ENCODE peak calls at places on chromosomes 11 and 22, in five cellular contexts. One of them, this sample, is unnamed.

GRCh38 chr11:47786373-47786772 is 19.2 kb upstream of the FNBP4 start:
- DNase-seq in MM.1S: no peak
- DNase-seq in GM23248: peak
- DNase-seq in HCT116: no peak
- DNase-seq in SK-N-SH: peak
- DNase-seq in this sample: no peak

GRCh38 chr11:128924109-128924508 is 18.6 kb downstream of the TP53AIP1 start:
- DNase-seq in MM.1S: no peak
- DNase-seq in GM23248: no peak
- DNase-seq in HCT116: no peak
- DNase-seq in SK-N-SH: no peak
- DNase-seq in this sample: no peak

GRCh38 chr11:121067453-121067852 is 33.6 kb upstream of the TECTA start:
- DNase-seq in MM.1S: no peak
- DNase-seq in GM23248: no peak
- DNase-seq in HCT116: no peak
- DNase-seq in SK-N-SH: no peak
- DNase-seq in this sample: no peak

GRCh38 chr22:46528121-46528610 is 9.3 kb downstream of the CELSR1 start:
- DNase-seq in MM.1S: no peak
- DNase-seq in GM23248: no peak
- DNase-seq in HCT116: peak
- DNase-seq in SK-N-SH: no peak
- DNase-seq in this sample: no peak

GRCh38 chr11:116558504-116559252 is 214.1 kb downstream of the BUD13 start:
- DNase-seq in MM.1S: no peak
- DNase-seq in GM23248: peak
- DNase-seq in HCT116: no peak
- DNase-seq in SK-N-SH: no peak
- DNase-seq in this sample: no peak

GRCh38 chr22:45772726-45773125 is 101.1 kb downstream of the ATXN10 start:
- DNase-seq in MM.1S: no peak
- DNase-seq in GM23248: no peak
- DNase-seq in HCT116: no peak
- DNase-seq in SK-N-SH: no peak
- DNase-seq in this sample: peak

GRCh38 chr11:1561266-1561665 is 10.8 kb downstream of the DUSP8 start:
- DNase-seq in MM.1S: no peak
- DNase-seq in GM23248: no peak
- DNase-seq in HCT116: no peak
- DNase-seq in SK-N-SH: peak
- DNase-seq in this sample: no peak

GRCh38 chr11:100965346-100965745 is 164.3 kb downstream of the PGR start:
- DNase-seq in MM.1S: no peak
- DNase-seq in GM23248: peak
- DNase-seq in HCT116: no peak
- DNase-seq in SK-N-SH: no peak
- DNase-seq in this sample: no peak

GRCh38 chr11:86162257-86162656 is 82.3 kb upstream of the EED start:
- DNase-seq in MM.1S: no peak
- DNase-seq in GM23248: peak
- DNase-seq in HCT116: no peak
- DNase-seq in SK-N-SH: no peak
- DNase-seq in this sample: no peak

GRCh38 chr22:22156716-22157499 is 87.7 kb upstream of the VPREB1 start:
- DNase-seq in MM.1S: peak
- DNase-seq in GM23248: peak
- DNase-seq in HCT116: peak
- DNase-seq in SK-N-SH: peak
- DNase-seq in this sample: peak

GRCh38 chr22:21985214-21985613 is 2.6 kb upstream of the TOP3B start:
- DNase-seq in MM.1S: no peak
- DNase-seq in GM23248: no peak
- DNase-seq in HCT116: no peak
- DNase-seq in SK-N-SH: no peak
- DNase-seq in this sample: no peak

GRCh38 chr11:130415719-130416536 is 12.5 kb downstream of the ADAMTS8 start:
- DNase-seq in MM.1S: no peak
- DNase-seq in GM23248: no peak
- DNase-seq in HCT116: no peak
- DNase-seq in SK-N-SH: no peak
- DNase-seq in this sample: no peak

GRCh38 chr11:130209944-130210854 is 50.6 kb downstream of the ST14 start:
- DNase-seq in MM.1S: no peak
- DNase-seq in GM23248: no peak
- DNase-seq in HCT116: no peak
- DNase-seq in SK-N-SH: no peak
- DNase-seq in this sample: no peak

GRCh38 chr22:27628891-27629631 is 172.5 kb downstream of the MN1 start:
- DNase-seq in MM.1S: no peak
- DNase-seq in GM23248: no peak
- DNase-seq in HCT116: peak
- DNase-seq in SK-N-SH: no peak
- DNase-seq in this sample: no peak

GRCh38 chr22:33000342-33001280 is 57.6 kb downstream of the SYN3 start:
- DNase-seq in MM.1S: no peak
- DNase-seq in GM23248: peak
- DNase-seq in HCT116: no peak
- DNase-seq in SK-N-SH: peak
- DNase-seq in this sample: peak

GRCh38 chr11:66744485-66745355 is 15.7 kb upstream of the SPTBN2 start:
- DNase-seq in MM.1S: peak
- DNase-seq in GM23248: peak
- DNase-seq in HCT116: peak
- DNase-seq in SK-N-SH: peak
- DNase-seq in this sample: peak

GRCh38 chr11:64722141-64723050 is 601 bp downstream of the NRXN2 start:
- DNase-seq in MM.1S: no peak
- DNase-seq in GM23248: no peak
- DNase-seq in HCT116: no peak
- DNase-seq in SK-N-SH: peak
- DNase-seq in this sample: no peak

GRCh38 chr22:30922151-30922611 is 46.4 kb downstream of the MORC2 start:
- DNase-seq in MM.1S: no peak
- DNase-seq in GM23248: peak
- DNase-seq in HCT116: no peak
- DNase-seq in SK-N-SH: peak
- DNase-seq in this sample: peak

GRCh38 chr22:24440718-24441405 is 13.5 kb downstream of the ADORA2A start:
- DNase-seq in MM.1S: no peak
- DNase-seq in GM23248: no peak
- DNase-seq in HCT116: no peak
- DNase-seq in SK-N-SH: peak
- DNase-seq in this sample: no peak

GRCh38 chr22:46139895-46140350 is 10.4 kb upstream of the PPARA start:
- DNase-seq in MM.1S: no peak
- DNase-seq in GM23248: no peak
- DNase-seq in HCT116: no peak
- DNase-seq in SK-N-SH: no peak
- DNase-seq in this sample: no peak

GRCh38 chr11:67644042-67644441 is 4.5 kb upstream of the TBX10 start:
- DNase-seq in MM.1S: no peak
- DNase-seq in GM23248: peak
- DNase-seq in HCT116: peak
- DNase-seq in SK-N-SH: no peak
- DNase-seq in this sample: peak

GRCh38 chr11:113675003-113675471 is 31.1 kb downstream of the TMPRSS5 start:
- DNase-seq in MM.1S: no peak
- DNase-seq in GM23248: peak
- DNase-seq in HCT116: no peak
- DNase-seq in SK-N-SH: no peak
- DNase-seq in this sample: no peak

GRCh38 chr11:115342142-115342541 is 162.1 kb downstream of the CADM1 start:
- DNase-seq in MM.1S: no peak
- DNase-seq in GM23248: no peak
- DNase-seq in HCT116: no peak
- DNase-seq in SK-N-SH: no peak
- DNase-seq in this sample: no peak
- H3K27ac ChIP-seq in MM.1S: peak
- H3K27ac ChIP-seq in GM23248: no peak
- H3K27ac ChIP-seq in HCT116: no peak
- H3K27ac ChIP-seq in SK-N-SH: no peak
- H3K27ac ChIP-seq in this sample: no peak

DNA sequence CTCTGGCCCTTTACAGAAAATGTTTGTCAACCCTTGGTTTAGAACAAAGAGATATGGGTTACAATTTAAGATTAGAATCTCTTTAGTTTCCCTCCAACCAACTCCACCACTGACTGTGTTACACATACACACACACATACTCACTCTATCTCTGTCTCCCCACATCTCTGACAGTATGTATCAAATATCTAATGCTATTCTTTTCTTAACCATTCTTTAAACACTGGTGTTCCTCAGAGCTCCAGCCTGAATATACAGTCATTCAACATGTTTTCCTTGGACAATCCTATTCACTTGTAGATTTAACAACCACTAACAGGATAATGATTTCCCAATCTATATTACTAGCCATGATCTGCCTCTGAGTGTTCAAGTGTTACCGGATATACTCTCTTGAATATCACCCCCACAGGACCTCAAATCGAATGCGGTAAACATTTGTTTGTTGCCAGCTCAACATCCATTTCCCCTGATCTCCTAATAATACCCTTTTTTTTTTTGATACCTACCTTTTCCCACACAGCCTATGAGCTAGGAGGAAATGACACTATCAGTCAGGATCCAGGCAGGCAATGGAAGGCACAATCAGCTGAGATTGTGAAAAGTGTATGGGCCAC is 6.1 kb downstream of the MPZL3 start:
- DNase-seq in MM.1S: no peak
- DNase-seq in GM23248: no peak
- DNase-seq in HCT116: no peak
- DNase-seq in SK-N-SH: no peak
- DNase-seq in this sample: no peak
- TF ChIP-seq EZH2phosphoT487 in MM.1S: no peak
- TF ChIP-seq EZH2phosphoT487 in GM23248: no peak
- TF ChIP-seq EZH2phosphoT487 in HCT116: no peak
- TF ChIP-seq EZH2phosphoT487 in SK-N-SH: no peak
- TF ChIP-seq EZH2phosphoT487 in this sample: no peak

GRCh38 chr11:8838248-8838647 is 72.7 kb upstream of the AKIP1 start:
- DNase-seq in MM.1S: no peak
- DNase-seq in GM23248: peak
- DNase-seq in HCT116: no peak
- DNase-seq in SK-N-SH: no peak
- DNase-seq in this sample: no peak

GRCh38 chr11:8834379-8834778 is 76.6 kb upstream of the AKIP1 start:
- DNase-seq in MM.1S: no peak
- DNase-seq in GM23248: no peak
- DNase-seq in HCT116: no peak
- DNase-seq in SK-N-SH: no peak
- DNase-seq in this sample: no peak

GRCh38 chr11:8841899-8842298 is 69.1 kb upstream of the AKIP1 start:
- DNase-seq in MM.1S: no peak
- DNase-seq in GM23248: no peak
- DNase-seq in HCT116: no peak
- DNase-seq in SK-N-SH: no peak
- DNase-seq in this sample: no peak

GRCh38 chr11:8839306-8839956 is 71.6 kb upstream of the AKIP1 start:
- DNase-seq in MM.1S: no peak
- DNase-seq in GM23248: no peak
- DNase-seq in HCT116: no peak
- DNase-seq in SK-N-SH: no peak
- DNase-seq in this sample: no peak

GRCh38 chr11:8839957-8840945 is 70.7 kb upstream of the AKIP1 start:
- DNase-seq in MM.1S: no peak
- DNase-seq in GM23248: peak
- DNase-seq in HCT116: no peak
- DNase-seq in SK-N-SH: no peak
- DNase-seq in this sample: no peak
- H3K27ac ChIP-seq in MM.1S: no peak
- H3K27ac ChIP-seq in GM23248: no peak
- H3K27ac ChIP-seq in HCT116: no peak
- H3K27ac ChIP-seq in SK-N-SH: no peak
- H3K27ac ChIP-seq in this sample: no peak

GRCh38 chr11:73980001-73980960 is 2.4 kb downstream of the UCP2 start:
- DNase-seq in MM.1S: peak
- DNase-seq in GM23248: no peak
- DNase-seq in HCT116: no peak
- DNase-seq in SK-N-SH: no peak
- DNase-seq in this sample: peak
- TF ChIP-seq EZH2phosphoT487 in MM.1S: no peak
- TF ChIP-seq EZH2phosphoT487 in GM23248: no peak
- TF ChIP-seq EZH2phosphoT487 in HCT116: no peak
- TF ChIP-seq EZH2phosphoT487 in SK-N-SH: no peak
- TF ChIP-seq EZH2phosphoT487 in this sample: no peak

GRCh38 chr22:37219534-37219933 is 7.3 kb upstream of the SSTR3 start:
- DNase-seq in MM.1S: peak
- DNase-seq in GM23248: no peak
- DNase-seq in HCT116: no peak
- DNase-seq in SK-N-SH: no peak
- DNase-seq in this sample: no peak
- H3K27ac ChIP-seq in MM.1S: peak
- H3K27ac ChIP-seq in GM23248: no peak
- H3K27ac ChIP-seq in HCT116: no peak
- H3K27ac ChIP-seq in SK-N-SH: no peak
- H3K27ac ChIP-seq in this sample: peak

DNA sequence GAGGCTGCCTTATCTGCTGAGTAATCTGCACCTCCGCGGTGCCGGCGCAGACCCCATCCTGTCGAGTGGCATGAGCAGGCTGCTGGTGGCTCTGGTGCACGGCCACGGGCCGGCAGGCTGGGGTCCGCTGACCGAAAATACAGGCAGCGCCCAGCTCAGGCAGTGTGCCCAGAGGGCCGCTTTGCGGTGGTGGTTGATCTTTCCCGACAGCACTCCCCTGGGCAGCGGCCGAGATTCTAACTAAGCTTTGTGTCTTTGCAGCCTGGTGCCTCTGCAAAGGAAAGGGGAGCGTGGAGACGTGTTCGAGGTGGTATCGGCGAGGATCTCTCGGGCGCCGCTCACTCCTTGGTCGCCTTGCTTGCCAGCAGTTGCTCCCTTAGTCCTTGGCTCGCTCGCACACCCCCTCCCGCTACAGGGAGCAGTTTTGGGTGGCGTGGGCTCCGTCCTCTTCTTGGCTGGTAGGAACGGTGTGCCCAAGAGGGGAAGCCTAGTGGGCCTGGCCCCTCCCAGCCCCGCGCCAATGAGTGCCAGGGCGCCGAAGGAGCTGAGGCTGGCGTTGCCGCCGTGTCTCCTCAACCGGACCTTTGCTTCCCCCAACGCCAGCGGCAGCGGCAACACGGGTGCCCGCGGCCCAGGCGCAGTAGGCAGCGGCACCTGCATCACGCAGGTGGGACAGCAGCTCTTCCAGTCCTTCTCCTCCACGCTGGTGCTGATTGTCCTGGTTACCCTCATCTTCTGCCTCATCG is 1.3 kb downstream of the C11orf87 start:
- DNase-seq in MM.1S: no peak
- DNase-seq in GM23248: peak
- DNase-seq in HCT116: no peak
- DNase-seq in SK-N-SH: peak
- DNase-seq in this sample: no peak
- TF ChIP-seq EZH2phosphoT487 in MM.1S: no peak
- TF ChIP-seq EZH2phosphoT487 in GM23248: no peak
- TF ChIP-seq EZH2phosphoT487 in HCT116: no peak
- TF ChIP-seq EZH2phosphoT487 in SK-N-SH: no peak
- TF ChIP-seq EZH2phosphoT487 in this sample: no peak

GRCh38 chr22:48568736-48569330 is 1258.8 kb downstream of the BRD1 start:
- DNase-seq in MM.1S: no peak
- DNase-seq in GM23248: no peak
- DNase-seq in HCT116: no peak
- DNase-seq in SK-N-SH: no peak
- DNase-seq in this sample: no peak
- H3K27ac ChIP-seq in MM.1S: no peak
- H3K27ac ChIP-seq in GM23248: no peak
- H3K27ac ChIP-seq in HCT116: no peak
- H3K27ac ChIP-seq in SK-N-SH: no peak
- H3K27ac ChIP-seq in this sample: no peak

This sample was measured in OCI-LY7.